ENCODE peak calls at places on chromosomes 5 and 9, in seven cellular contexts. O, U, C, W, B, N and Y are unnamed samples.

GRCh38 chr5:96595300-96596090 is 66.7 kb upstream of the CAST start:
- DNase-seq in W (no peak), U (no peak), B (no peak), N (no peak), C (peak), O (peak), Y (no peak)

GRCh38 chr5:129382921-129383672 is 77.0 kb upstream of the ADAMTS19 start:
- DNase-seq in N (peak), B (no peak), W (no peak), C (no peak), U (no peak), O (peak), Y (no peak)

GRCh38 chr5:179312557-179313235 is 32.6 kb downstream of the ADAMTS2 start:
- DNase-seq in O (no peak), U (no peak), C (no peak), W (no peak), N (peak), B (no peak), Y (no peak)

GRCh38 chr5:134100283-134101011 is 14.0 kb upstream of the TCF7 start:
- DNase-seq in N (peak), U (no peak), O (peak), W (no peak), B (no peak), C (no peak), Y (no peak)

GRCh38 chr5:92554447-92555085 is 1026.5 kb downstream of the NR2F1-AS1 start:
- DNase-seq in C (no peak), U (no peak), N (no peak), W (no peak), O (no peak), B (no peak), Y (no peak)

GRCh38 chr5:169796731-169797130 is 159.7 kb downstream of the DOCK2 start:
- DNase-seq in U (no peak), C (no peak), W (no peak), B (no peak), N (no peak), O (peak), Y (no peak)

GRCh38 chr5:54518146-54519082 is 855 bp downstream of the SNX18 start:
- DNase-seq in C (peak), N (peak), U (no peak), B (peak), W (peak), O (peak), Y (peak)

GRCh38 chr9:134343637-134344036 is 17.4 kb downstream of the RXRA start:
- DNase-seq in B (no peak), U (no peak), N (no peak), C (no peak), O (no peak), W (no peak), Y (no peak)

GRCh38 chr5:139880416-139881144 is 85.0 kb downstream of the PSD2 start:
- DNase-seq in U (no peak), W (no peak), N (no peak), B (no peak), C (no peak), O (no peak), Y (no peak)

GRCh38 chr9:116656535-116656934 is 30.6 kb upstream of the TRIM32 start:
- DNase-seq in C (no peak), W (no peak), B (no peak), O (no peak), N (no peak), U (no peak), Y (no peak)

GRCh38 chr5:142748568-142749249 is 21.5 kb upstream of the ARHGAP26 start:
- DNase-seq in U (no peak), N (no peak), O (peak), W (peak), B (peak), C (peak), Y (no peak)

GRCh38 chr9:101605547-101605946 is 10.8 kb upstream of the PPP3R2 start:
- DNase-seq in B (no peak), U (no peak), N (no peak), W (no peak), O (no peak), C (no peak), Y (no peak)

GRCh38 chr9:22237497-22238363 is 208.9 kb upstream of the DMRTA1 start:
- DNase-seq in O (peak), N (peak), B (no peak), W (no peak), U (peak), C (no peak), Y (no peak)

GRCh38 chr9:113463418-113464285 is at the start of gene RGS3:
- DNase-seq in N (no peak), U (no peak), B (peak), O (no peak), W (peak), C (no peak), Y (no peak)

GRCh38 chr5:112407666-112408065 is 11.4 kb downstream of the EPB41L4A start:
- DNase-seq in C (no peak), U (no peak), N (no peak), O (no peak), B (no peak), W (no peak), Y (no peak)